ENCODE peak calls at places on chromosomes 11 and 22, in nine cellular contexts. B, J, E, W, T, L, X, M and F are unnamed samples.
A peak's percentile ranks its signal among the peaks of the same experiment; 100 is the strongest.

GRCh38 chr11:68090706-68091105 is 30.5 kb downstream of the CHKA start:
- DNase-seq in B (no peak), J (no peak), E (no peak), W (no peak), T (no peak), L (no peak), X (no peak), M (no peak), F (no peak)

GRCh38 chr22:47692811-47693210 is 930.4 kb downstream of the TBC1D22A start:
- DNase-seq in B (no peak), J (no peak), E (no peak), W (no peak), T (peak; percentile 57), L (no peak), X (no peak), M (peak; percentile 11), F (no peak)

GRCh38 chr11:97419729-97420128 is 1029.9 kb downstream of the JRKL start:
- DNase-seq in B (no peak), J (no peak), E (no peak), W (no peak), T (no peak), L (no peak), X (no peak), M (no peak), F (no peak)

GRCh38 chr11:24932110-24933000 is 435.5 kb downstream of the LUZP2 start:
- DNase-seq in B (no peak), J (no peak), E (no peak), W (no peak), T (no peak), L (no peak), X (no peak), M (peak; percentile 73), F (no peak)

GRCh38 chr11:115892016-115892415 is 387.8 kb upstream of the CADM1 start:
- DNase-seq in B (no peak), J (no peak), E (no peak), W (no peak), T (no peak), L (no peak), X (no peak), M (no peak), F (no peak)

GRCh38 chr11:95897731-95898130 is 26.2 kb downstream of the MTMR2 start:
- DNase-seq in B (no peak), J (no peak), E (no peak), W (no peak), T (no peak), L (no peak), X (peak; percentile 72), M (no peak), F (no peak)

GRCh38 chr22:38850941-38851849 is 7.4 kb upstream of the NPTXR start:
- DNase-seq in B (no peak), J (peak; percentile 32), E (no peak), W (peak; percentile 36), T (no peak), L (no peak), X (peak; percentile 51), M (no peak), F (no peak)

GRCh38 chr11:109884501-109884900 is 208.7 kb upstream of the ZC3H12C start:
- DNase-seq in B (no peak), J (no peak), E (no peak), W (no peak), T (no peak), L (no peak), X (no peak), M (no peak), F (no peak)

GRCh38 chr22:50079689-50080465 is 5.3 kb downstream of the MLC1 start:
- DNase-seq in B (no peak), J (no peak), E (no peak), W (no peak), T (no peak), L (no peak), X (no peak), M (no peak), F (no peak)

GRCh38 chr11:104661901-104662300 is 236.4 kb downstream of the CASP12 start:
- DNase-seq in B (no peak), J (no peak), E (no peak), W (no peak), T (no peak), L (no peak), X (no peak), M (no peak), F (no peak)

GRCh38 chr11:124893781-124894401 is 3.8 kb downstream of the ROBO4 start:
- DNase-seq in B (no peak), J (peak; percentile 1), E (no peak), W (no peak), T (no peak), L (no peak), X (no peak), M (no peak), F (no peak)

GRCh38 chr22:35839811-35840739 is 122.4 kb downstream of the APOL5 start:
- DNase-seq in B (peak; percentile 89), J (peak; percentile 84), E (peak; percentile 81), W (peak; percentile 97), T (peak; percentile 96), L (peak; percentile 92), X (peak; percentile 97), M (peak; percentile 76), F (peak; percentile 62)

GRCh38 chr22:20027966-20028854 is 7.3 kb downstream of the TANGO2 start:
- DNase-seq in B (no peak), J (no peak), E (no peak), W (peak; percentile 15), T (no peak), L (no peak), X (peak; percentile 28), M (no peak), F (no peak)

GRCh38 chr22:24393012-24393559 is 34.3 kb upstream of the ADORA2A start:
- DNase-seq in B (no peak), J (no peak), E (no peak), W (no peak), T (no peak), L (no peak), X (no peak), M (no peak), F (no peak)

GRCh38 chr11:1310772-1311468 is 1.5 kb upstream of the TOLLIP start:
- DNase-seq in B (no peak), J (no peak), E (no peak), W (no peak), T (no peak), L (no peak), X (no peak), M (no peak), F (no peak)

GRCh38 chr22:48885919-48886305 is 941.8 kb downstream of the BRD1 start:
- DNase-seq in B (no peak), J (no peak), E (no peak), W (no peak), T (peak; percentile 7), L (no peak), X (no peak), M (peak; percentile 35), F (no peak)

GRCh38 chr22:49849161-49850020 is 4.3 kb upstream of the ZBED4 start:
- DNase-seq in B (no peak), J (no peak), E (no peak), W (no peak), T (no peak), L (no peak), X (no peak), M (no peak), F (no peak)

GRCh38 chr11:47356129-47356997 is 3.9 kb upstream of the MYBPC3 start:
- DNase-seq in B (no peak), J (no peak), E (no peak), W (no peak), T (no peak), L (no peak), X (no peak), M (no peak), F (no peak)

GRCh38 chr11:65934014-65934413 is 11.3 kb upstream of the TSGA10IP start:
- DNase-seq in B (no peak), J (no peak), E (no peak), W (no peak), T (peak; percentile 97), L (no peak), X (peak; percentile 55), M (no peak), F (no peak)

GRCh38 chr11:86182976-86183584 is 61.5 kb upstream of the EED start:
- DNase-seq in B (no peak), J (no peak), E (no peak), W (peak; percentile 56), T (peak; percentile 92), L (no peak), X (no peak), M (no peak), F (no peak)

GRCh38 chr11:68541983-68542382 is 81.4 kb downstream of the PPP6R3 start:
- DNase-seq in B (peak; percentile 41), J (no peak), E (no peak), W (no peak), T (no peak), L (no peak), X (no peak), M (no peak), F (no peak)

GRCh38 chr22:48428556-48429371 is 1398.9 kb downstream of the BRD1 start:
- DNase-seq in B (no peak), J (no peak), E (no peak), W (peak; percentile 54), T (no peak), L (no peak), X (no peak), M (no peak), F (no peak)

GRCh38 chr11:122717264-122717867 is 61.8 kb downstream of the UBASH3B start:
- DNase-seq in B (no peak), J (no peak), E (no peak), W (no peak), T (no peak), L (no peak), X (no peak), M (no peak), F (no peak)

GRCh38 chr11:33067294-33067693 is 27.9 kb downstream of the TCP11L1 start:
- DNase-seq in B (no peak), J (no peak), E (no peak), W (no peak), T (no peak), L (no peak), X (no peak), M (no peak), F (no peak)

GRCh38 chr11:46352063-46352841 is 5.0 kb downstream of the DGKZ start:
- DNase-seq in B (no peak), J (peak; percentile 75), E (no peak), W (peak; percentile 46), T (no peak), L (peak; percentile 70), X (no peak), M (no peak), F (no peak)